ENCODE peak calls at places on chromosomes 16 and 17, in ten cellular contexts. E is IMR-90; H is lower lobe of right lung; R is neuronal stem cell; N is substantia nigra; V is neural progenitor cell; T is uterus; M is AG04450; K is CD8-positive, alpha-beta T cell; B is prostate gland. Z is an unnamed sample.

GRCh38 chr16:72467157-72467759 is 295.3 kb upstream of the PMFBP1 start:
- DNase-seq in E (peak; percentile 60), H (no peak), R (peak; percentile 11), N (no peak), V (peak; percentile 64), T (no peak), M (peak; percentile 6), K (no peak), B (no peak), Z (no peak)

GRCh38 chr17:78683031-78683961 is 98.8 kb downstream of the CYTH1 start:
- DNase-seq in E (no peak), H (no peak), R (no peak), N (no peak), V (no peak), T (no peak), M (no peak), K (no peak), B (no peak), Z (no peak)

GRCh38 chr17:51423421-51424160 is 163.2 kb downstream of the UTP18 start:
- DNase-seq in E (no peak), H (no peak), R (no peak), N (no peak), V (no peak), T (no peak), M (no peak), K (no peak), B (no peak), Z (no peak)

GRCh38 chr17:68355093-68355492 is 63.8 kb downstream of the ARSG start:
- DNase-seq in E (peak; percentile 65), H (no peak), R (no peak), N (no peak), V (no peak), T (no peak), M (no peak), K (no peak), B (no peak), Z (no peak)

GRCh38 chr17:29789186-29790170 is 140.6 kb downstream of the SSH2 start:
- DNase-seq in E (no peak), H (peak; percentile 70), R (no peak), N (no peak), V (peak; percentile 7), T (no peak), M (no peak), K (no peak), B (no peak), Z (no peak)

GRCh38 chr16:31513884-31514283 is 5.7 kb upstream of the RUSF1 start:
- DNase-seq in E (no peak), H (no peak), R (no peak), N (no peak), V (no peak), T (no peak), M (no peak), K (no peak), B (no peak), Z (no peak)

GRCh38 chr16:80900593-80900954 is 96.2 kb upstream of the CDYL2 start:
- DNase-seq in E (no peak), H (no peak), R (no peak), N (no peak), V (no peak), T (no peak), M (no peak), K (no peak), B (no peak), Z (no peak)

GRCh38 chr17:81000631-81001357 is 9.2 kb downstream of the CHMP6 start:
- DNase-seq in E (no peak), H (no peak), R (no peak), N (no peak), V (no peak), T (no peak), M (no peak), K (no peak), B (no peak), Z (no peak)

GRCh38 chr17:3828151-3828851 is 17.7 kb downstream of the NCBP3 start:
- DNase-seq in E (peak; percentile 86), H (no peak), R (no peak), N (no peak), V (no peak), T (no peak), M (peak; percentile 72), K (no peak), B (no peak), Z (no peak)

GRCh38 chr17:19508327-19508867 is 25.3 kb upstream of the SLC47A1 start:
- DNase-seq in E (no peak), H (no peak), R (no peak), N (no peak), V (peak; percentile 53), T (peak; percentile 47), M (no peak), K (peak; percentile 34), B (peak; percentile 13), Z (no peak)

GRCh38 chr17:37117743-37118142 is 169.0 kb downstream of the AATF start:
- DNase-seq in E (no peak), H (no peak), R (no peak), N (no peak), V (peak; percentile 44), T (no peak), M (no peak), K (no peak), B (no peak), Z (no peak)

GRCh38 chr17:1299729-1300579 is 20.5 kb downstream of the TRARG1 start:
- DNase-seq in E (no peak), H (no peak), R (no peak), N (no peak), V (no peak), T (no peak), M (no peak), K (no peak), B (no peak), Z (no peak)
- H3K27ac ChIP-seq in E (no peak overlapping the region), H (no peak overlapping the region), R (no peak overlapping the region), N (no peak overlapping the region), V (no peak overlapping the region), T (no peak overlapping the region), M (no peak overlapping the region), K (no peak overlapping the region), B (no peak overlapping the region), Z (no peak overlapping the region)

GRCh38 chr17:74645010-74645409 is 21.5 kb upstream of the CD300E start:
- DNase-seq in E (no peak), H (no peak), R (no peak), N (no peak), V (no peak), T (no peak), M (no peak), K (no peak), B (no peak), Z (no peak)
- H3K27ac ChIP-seq in E (no peak overlapping the region), H (no peak overlapping the region), R (no peak overlapping the region), N (no peak overlapping the region), V (no peak overlapping the region), T (no peak overlapping the region), M (no peak overlapping the region), K (no peak overlapping the region), B (no peak overlapping the region), Z (no peak overlapping the region)

GRCh38 chr17:50047488-50048126 is 8.3 kb upstream of the ITGA3 start:
- DNase-seq in E (peak; percentile 83), H (no peak), R (no peak), N (no peak), V (no peak), T (no peak), M (no peak), K (no peak), B (no peak), Z (no peak)
- H3K27ac ChIP-seq in E (peak overlapping the region; percentile 51), H (peak overlapping the region; percentile 59), R (peak overlapping the region; percentile 47), N (no peak overlapping the region), V (no peak overlapping the region), T (no peak overlapping the region), M (peak overlapping the region; percentile 68), K (no peak overlapping the region), B (no peak overlapping the region), Z (no peak overlapping the region)

GRCh38 chr17:28397687-28398279 is 8.2 kb downstream of the SLC46A1 start:
- DNase-seq in E (no peak), H (no peak), R (no peak), N (no peak), V (no peak), T (no peak), M (no peak), K (no peak), B (no peak), Z (no peak)
- H3K27ac ChIP-seq in E (no peak overlapping the region), H (no peak overlapping the region), R (no peak overlapping the region), N (no peak overlapping the region), V (no peak overlapping the region), T (no peak overlapping the region), M (no peak overlapping the region), K (no peak overlapping the region), B (no peak overlapping the region), Z (no peak overlapping the region)

GRCh38 chr16:1218930-1219611 is 6.0 kb downstream of the TPSG1 start:
- DNase-seq in E (no peak), H (no peak), R (no peak), N (no peak), V (no peak), T (no peak), M (no peak), K (no peak), B (no peak), Z (no peak)
- H3K27ac ChIP-seq in E (no peak overlapping the region), H (no peak overlapping the region), R (no peak overlapping the region), N (no peak overlapping the region), V (no peak overlapping the region), T (no peak overlapping the region), M (no peak overlapping the region), K (no peak overlapping the region), B (no peak overlapping the region), Z (no peak overlapping the region)

GRCh38 chr17:8140413-8141029 is 11.7 kb downstream of the PER1 start:
- DNase-seq in E (no peak), H (peak; percentile 40), R (no peak), N (no peak), V (no peak), T (no peak), M (no peak), K (no peak), B (no peak), Z (no peak)
- H3K27ac ChIP-seq in E (no peak overlapping the region), H (peak overlapping the region; percentile 24), R (no peak overlapping the region), N (no peak overlapping the region), V (no peak overlapping the region), T (peak overlapping the region; percentile 80), M (no peak overlapping the region), K (no peak overlapping the region), B (peak overlapping the region; percentile 94), Z (no peak overlapping the region)

Z was measured in caudate nucleus.